ENCODE peak calls at places on chromosomes 16 and 17, in five cellular contexts. T, U, G, Q and L are unnamed samples.
A peak's percentile ranks its signal among the peaks of the same experiment; 100 is the strongest.

GRCh38 chr16:4891886-4892216 is 44.6 kb downstream of the UBN1 start:
- DNase-seq in Q (no peak), G (no peak), T (no peak), U (no peak), L (no peak)

GRCh38 chr16:11255737-11256656 is at the start of gene SOCS1:
- DNase-seq in U (no peak), Q (peak; percentile 67), T (no peak), G (peak; percentile 22), L (no peak)

GRCh38 chr16:11636172-11636721 is 32.0 kb upstream of the SNN start:
- DNase-seq in U (no peak), Q (no peak), T (no peak), G (no peak), L (no peak)

GRCh38 chr17:58267347-58268324 is 13.1 kb downstream of the MPO start:
- DNase-seq in G (no peak), T (no peak), U (no peak), Q (no peak), L (no peak)

GRCh38 chr16:74556375-74556922 is 50.5 kb downstream of the GLG1 start:
- DNase-seq in Q (no peak), G (no peak), U (no peak), T (no peak), L (no peak)

GRCh38 chr17:7238418-7239090 is 703 bp downstream of the PHF23 start:
- DNase-seq in U (no peak), G (no peak), T (no peak), Q (no peak), L (no peak)

GRCh38 chr17:35152741-35153140 is 5.1 kb downstream of the UNC45B start:
- DNase-seq in T (no peak), U (no peak), Q (no peak), G (no peak), L (no peak)

GRCh38 chr16:57245472-57246113 is 534 bp downstream of the ARL2BP start:
- DNase-seq in T (no peak), U (no peak), Q (peak; percentile 15), G (no peak), L (no peak)

GRCh38 chr16:24255446-24256352 is at the start of gene CACNG3:
- DNase-seq in G (peak; percentile 23), Q (peak; percentile 10), T (no peak), U (no peak), L (no peak)

GRCh38 chr16:65000654-65001053 is 121.2 kb downstream of the CDH11 start:
- DNase-seq in G (no peak), Q (no peak), T (no peak), U (no peak), L (no peak)

GRCh38 chr16:31785126-31785525 is 88.5 kb upstream of the ZNF267 start:
- DNase-seq in Q (no peak), T (no peak), U (no peak), G (no peak), L (no peak)
- H3K4me3 ChIP-seq in Q (no peak overlapping the region), T (no peak overlapping the region), U (no peak overlapping the region), G (no peak overlapping the region), L (no peak overlapping the region)

GRCh38 chr17:40663252-40663651 is 1.7 kb downstream of the KRT222 start:
- DNase-seq in G (no peak), U (no peak), T (no peak), Q (no peak), L (no peak)

GRCh38 chr17:40666366-40666765 is 1.4 kb upstream of the KRT222 start:
- DNase-seq in Q (no peak), G (no peak), U (no peak), T (no peak), L (no peak)

GRCh38 chr17:40659909-40660308 is 5.1 kb downstream of the KRT222 start:
- DNase-seq in Q (no peak), T (no peak), U (no peak), G (no peak), L (no peak)

GRCh38 chr17:40664582-40665333 is at the start of gene KRT222:
- DNase-seq in T (no peak), Q (no peak), U (no peak), G (no peak), L (no peak)
- H3K4me3 ChIP-seq in T (peak within 1 kb of the TSS; percentile 18), Q (no peak within 1 kb of the TSS), U (no peak within 1 kb of the TSS), G (peak within 1 kb of the TSS; percentile 10), L (peak within 1 kb of the TSS; percentile 66)

GRCh38 chr16:85570735-85571562 is 42.2 kb upstream of the GSE1 start:
- DNase-seq in U (no peak), Q (no peak), T (no peak), G (no peak), L (no peak)

GRCh38 chr16:85571563-85571812 is 41.6 kb upstream of the GSE1 start:
- DNase-seq in Q (no peak), G (no peak), U (no peak), T (no peak), L (no peak)

GRCh38 chr16:85570213-85570734 is 42.8 kb upstream of the GSE1 start:
- DNase-seq in T (no peak), Q (no peak), G (no peak), U (no peak), L (no peak)

GRCh38 chr16:85573045-85573695 is 40.0 kb upstream of the GSE1 start:
- DNase-seq in T (no peak), G (no peak), U (no peak), Q (no peak), L (no peak)

DNA sequence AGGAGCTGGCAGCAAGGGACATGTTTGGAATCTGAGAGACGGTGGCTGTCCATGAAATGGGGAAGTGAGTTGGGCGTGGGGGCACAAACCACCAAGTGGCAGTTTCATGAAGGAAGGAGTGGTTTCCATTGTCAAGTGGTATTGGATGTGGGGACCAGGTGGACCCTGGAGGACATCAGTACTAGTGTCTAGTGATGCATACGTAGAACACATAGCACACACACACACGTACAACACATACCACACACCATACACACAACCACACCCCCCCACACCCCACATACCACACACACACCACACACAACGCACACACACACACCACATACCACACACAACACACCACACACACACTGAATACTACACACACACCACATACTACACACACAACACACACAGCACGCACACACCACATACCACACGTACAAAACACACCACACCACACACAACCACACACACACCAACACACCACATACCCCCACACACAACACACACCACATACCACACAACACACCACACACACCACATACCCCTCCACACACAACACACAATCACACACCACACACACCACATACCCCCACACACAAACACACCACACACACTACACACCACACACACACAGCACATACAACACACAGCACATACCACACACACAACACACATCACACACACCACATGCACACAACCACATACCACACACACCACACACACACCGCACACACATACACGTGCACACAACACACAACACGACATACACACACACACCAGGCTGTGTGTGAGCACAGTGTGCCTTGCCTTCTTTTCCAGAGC is 41.1 kb upstream of the GSE1 start:
- DNase-seq in T (no peak), U (no peak), G (no peak), Q (no peak), L (no peak)
- H3K4me3 ChIP-seq in T (no peak overlapping the region), U (no peak overlapping the region), G (no peak overlapping the region), Q (no peak overlapping the region), L (no peak overlapping the region)

DNA sequence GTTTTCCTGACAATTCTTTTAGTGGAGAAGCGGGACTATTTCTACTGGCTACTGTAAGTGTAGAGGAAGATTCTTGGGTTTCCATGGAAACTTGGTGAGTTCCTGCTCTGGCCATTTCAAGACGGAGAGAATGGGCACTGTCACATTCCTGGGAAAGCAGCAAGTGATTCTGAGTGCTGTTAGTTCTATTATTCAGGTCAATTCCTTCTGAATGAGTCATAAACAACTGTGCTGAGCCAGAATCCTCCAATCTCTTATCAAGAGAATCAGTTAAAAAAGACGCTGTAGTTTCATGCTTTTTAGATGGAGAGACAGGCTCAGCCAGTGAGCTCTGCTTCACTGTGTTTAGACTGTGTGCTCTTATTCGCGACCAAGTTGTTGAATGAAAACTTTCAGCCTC is 19.6 kb downstream of the AKAP10 start:
- DNase-seq in T (no peak), Q (peak; percentile 76), G (peak; percentile 63), U (peak; percentile 70), L (peak; percentile 72)
- H3K4me3 ChIP-seq in T (no peak overlapping the region), Q (no peak overlapping the region), G (no peak overlapping the region), U (no peak overlapping the region), L (no peak overlapping the region)

GRCh38 chr17:72969293-72969692 is 123.2 kb downstream of the SLC39A11 start:
- DNase-seq in T (no peak), U (no peak), G (no peak), Q (no peak), L (no peak)

GRCh38 chr17:72970246-72970645 is 122.2 kb downstream of the SLC39A11 start:
- DNase-seq in G (no peak), Q (no peak), U (no peak), T (no peak), L (no peak)

GRCh38 chr17:72967263-72967962 is 125.1 kb downstream of the SLC39A11 start:
- DNase-seq in U (no peak), Q (no peak), T (no peak), G (no peak), L (no peak)

GRCh38 chr17:72967963-72968585 is 124.4 kb downstream of the SLC39A11 start:
- DNase-seq in G (no peak), T (no peak), Q (no peak), U (no peak), L (no peak)

GRCh38 chr17:72968798-72969197 is 123.7 kb downstream of the SLC39A11 start:
- DNase-seq in Q (no peak), G (no peak), T (no peak), U (no peak), L (no peak)
- H3K4me3 ChIP-seq in Q (no peak overlapping the region), G (no peak overlapping the region), T (no peak overlapping the region), U (no peak overlapping the region), L (no peak overlapping the region)